ENCODE peak calls at places on chromosomes 5 and 9, in ten cellular contexts. One of them, this sample, is unnamed.

GRCh38 chr9:36530224-36530623 is 42.5 kb upstream of the MELK start:
- DNase-seq in T follicular helper cell: no peak
- DNase-seq in GM10248: no peak
- DNase-seq in Daoy: no peak
- DNase-seq in NB4: no peak
- DNase-seq in stimulated activated CD4-positive, alpha-beta T cell treated with anti-CD3 and anti-CD28 coated beads, Interleukin-15, amount 100 ng/mL, for 1 hour: no peak
- DNase-seq in right cardiac atrium: no peak
- DNase-seq in pons: no peak
- DNase-seq in RPMI8226: no peak
- DNase-seq in CD4-positive, CD25-positive, alpha-beta regulatory T cell: no peak
- DNase-seq in this sample: no peak

GRCh38 chr5:14383923-14384322 is 197.7 kb upstream of the OTULINL start:
- DNase-seq in Daoy: no peak
- DNase-seq in CD4-positive, CD25-positive, alpha-beta regulatory T cell: no peak
- DNase-seq in RPMI8226: no peak
- DNase-seq in stimulated activated CD4-positive, alpha-beta T cell treated with anti-CD3 and anti-CD28 coated beads, Interleukin-15, amount 100 ng/mL, for 1 hour: no peak
- DNase-seq in right cardiac atrium: no peak
- DNase-seq in GM10248: no peak
- DNase-seq in NB4: no peak
- DNase-seq in pons: no peak
- DNase-seq in T follicular helper cell: no peak
- DNase-seq in this sample: no peak

GRCh38 chr9:121120386-121120785 is 45.6 kb downstream of the CNTRL start:
- DNase-seq in stimulated activated CD4-positive, alpha-beta T cell treated with anti-CD3 and anti-CD28 coated beads, Interleukin-15, amount 100 ng/mL, for 1 hour: no peak
- DNase-seq in T follicular helper cell: no peak
- DNase-seq in Daoy: no peak
- DNase-seq in NB4: peak
- DNase-seq in RPMI8226: no peak
- DNase-seq in right cardiac atrium: no peak
- DNase-seq in CD4-positive, CD25-positive, alpha-beta regulatory T cell: no peak
- DNase-seq in GM10248: no peak
- DNase-seq in pons: no peak
- DNase-seq in this sample: no peak

GRCh38 chr5:128101676-128102075 is 18.1 kb downstream of the SLC12A2 start:
- DNase-seq in right cardiac atrium: no peak
- DNase-seq in stimulated activated CD4-positive, alpha-beta T cell treated with anti-CD3 and anti-CD28 coated beads, Interleukin-15, amount 100 ng/mL, for 1 hour: no peak
- DNase-seq in CD4-positive, CD25-positive, alpha-beta regulatory T cell: no peak
- DNase-seq in RPMI8226: no peak
- DNase-seq in NB4: no peak
- DNase-seq in GM10248: no peak
- DNase-seq in Daoy: no peak
- DNase-seq in T follicular helper cell: no peak
- DNase-seq in pons: no peak
- DNase-seq in this sample: no peak

GRCh38 chr5:8522635-8523034 is 653.7 kb downstream of the MTRR start:
- DNase-seq in stimulated activated CD4-positive, alpha-beta T cell treated with anti-CD3 and anti-CD28 coated beads, Interleukin-15, amount 100 ng/mL, for 1 hour: no peak
- DNase-seq in GM10248: no peak
- DNase-seq in RPMI8226: no peak
- DNase-seq in T follicular helper cell: no peak
- DNase-seq in CD4-positive, CD25-positive, alpha-beta regulatory T cell: no peak
- DNase-seq in right cardiac atrium: no peak
- DNase-seq in Daoy: no peak
- DNase-seq in NB4: no peak
- DNase-seq in pons: no peak
- DNase-seq in this sample: no peak

GRCh38 chr5:176186107-176186506 is 52.1 kb upstream of the SIMC1 start:
- DNase-seq in Daoy: no peak
- DNase-seq in RPMI8226: no peak
- DNase-seq in pons: no peak
- DNase-seq in GM10248: no peak
- DNase-seq in right cardiac atrium: no peak
- DNase-seq in CD4-positive, CD25-positive, alpha-beta regulatory T cell: no peak
- DNase-seq in T follicular helper cell: no peak
- DNase-seq in stimulated activated CD4-positive, alpha-beta T cell treated with anti-CD3 and anti-CD28 coated beads, Interleukin-15, amount 100 ng/mL, for 1 hour: no peak
- DNase-seq in NB4: no peak
- DNase-seq in this sample: no peak

GRCh38 chr9:13410566-13411031 is 131.1 kb upstream of the MPDZ start:
- DNase-seq in Daoy: peak
- DNase-seq in right cardiac atrium: no peak
- DNase-seq in RPMI8226: no peak
- DNase-seq in NB4: no peak
- DNase-seq in GM10248: no peak
- DNase-seq in pons: no peak
- DNase-seq in stimulated activated CD4-positive, alpha-beta T cell treated with anti-CD3 and anti-CD28 coated beads, Interleukin-15, amount 100 ng/mL, for 1 hour: no peak
- DNase-seq in T follicular helper cell: no peak
- DNase-seq in CD4-positive, CD25-positive, alpha-beta regulatory T cell: no peak
- DNase-seq in this sample: no peak

GRCh38 chr9:130860458-130861316 is 25.6 kb downstream of the ABL1 start:
- DNase-seq in pons: no peak
- DNase-seq in T follicular helper cell: no peak
- DNase-seq in Daoy: peak
- DNase-seq in NB4: peak
- DNase-seq in right cardiac atrium: peak
- DNase-seq in GM10248: no peak
- DNase-seq in CD4-positive, CD25-positive, alpha-beta regulatory T cell: no peak
- DNase-seq in stimulated activated CD4-positive, alpha-beta T cell treated with anti-CD3 and anti-CD28 coated beads, Interleukin-15, amount 100 ng/mL, for 1 hour: no peak
- DNase-seq in RPMI8226: no peak
- DNase-seq in this sample: no peak

GRCh38 chr5:161096006-161096405 is 244.0 kb upstream of the ATP10B start:
- DNase-seq in CD4-positive, CD25-positive, alpha-beta regulatory T cell: no peak
- DNase-seq in RPMI8226: no peak
- DNase-seq in right cardiac atrium: no peak
- DNase-seq in stimulated activated CD4-positive, alpha-beta T cell treated with anti-CD3 and anti-CD28 coated beads, Interleukin-15, amount 100 ng/mL, for 1 hour: no peak
- DNase-seq in NB4: no peak
- DNase-seq in T follicular helper cell: no peak
- DNase-seq in Daoy: no peak
- DNase-seq in pons: peak
- DNase-seq in GM10248: no peak
- DNase-seq in this sample: no peak

GRCh38 chr9:88537743-88538055 is 2.7 kb downstream of the NXNL2 start:
- DNase-seq in GM10248: no peak
- DNase-seq in NB4: peak
- DNase-seq in T follicular helper cell: no peak
- DNase-seq in right cardiac atrium: peak
- DNase-seq in Daoy: peak
- DNase-seq in pons: peak
- DNase-seq in stimulated activated CD4-positive, alpha-beta T cell treated with anti-CD3 and anti-CD28 coated beads, Interleukin-15, amount 100 ng/mL, for 1 hour: no peak
- DNase-seq in CD4-positive, CD25-positive, alpha-beta regulatory T cell: peak
- DNase-seq in RPMI8226: peak
- DNase-seq in this sample: no peak

GRCh38 chr9:98935064-98935463 is 8.6 kb upstream of the COL15A1 start:
- DNase-seq in RPMI8226: no peak
- DNase-seq in T follicular helper cell: no peak
- DNase-seq in CD4-positive, CD25-positive, alpha-beta regulatory T cell: no peak
- DNase-seq in Daoy: no peak
- DNase-seq in stimulated activated CD4-positive, alpha-beta T cell treated with anti-CD3 and anti-CD28 coated beads, Interleukin-15, amount 100 ng/mL, for 1 hour: no peak
- DNase-seq in right cardiac atrium: no peak
- DNase-seq in GM10248: no peak
- DNase-seq in pons: no peak
- DNase-seq in NB4: no peak
- DNase-seq in this sample: no peak

GRCh38 chr9:134652291-134653225 is 11.0 kb downstream of the COL5A1 start:
- DNase-seq in pons: no peak
- DNase-seq in RPMI8226: no peak
- DNase-seq in right cardiac atrium: no peak
- DNase-seq in T follicular helper cell: no peak
- DNase-seq in NB4: no peak
- DNase-seq in stimulated activated CD4-positive, alpha-beta T cell treated with anti-CD3 and anti-CD28 coated beads, Interleukin-15, amount 100 ng/mL, for 1 hour: no peak
- DNase-seq in Daoy: no peak
- DNase-seq in CD4-positive, CD25-positive, alpha-beta regulatory T cell: no peak
- DNase-seq in GM10248: no peak
- DNase-seq in this sample: no peak

GRCh38 chr9:88949961-88950340 is 41.3 kb upstream of the S1PR3 start:
- DNase-seq in NB4: peak
- DNase-seq in Daoy: peak
- DNase-seq in stimulated activated CD4-positive, alpha-beta T cell treated with anti-CD3 and anti-CD28 coated beads, Interleukin-15, amount 100 ng/mL, for 1 hour: no peak
- DNase-seq in T follicular helper cell: no peak
- DNase-seq in right cardiac atrium: no peak
- DNase-seq in RPMI8226: no peak
- DNase-seq in CD4-positive, CD25-positive, alpha-beta regulatory T cell: no peak
- DNase-seq in GM10248: no peak
- DNase-seq in pons: no peak
- DNase-seq in this sample: no peak